ENCODE peak calls at places on chromosomes 6 and 20, in eight cellular contexts. C is upper lobe of right lung; D is adrenal gland; B is activated B cell treated with CpG ODN at 0.5 μM for 24 hours; F is stimulated activated CD8-positive, alpha-beta memory T cell treated with anti-CD3 and anti-CD28 coated beads, Interleukin-4, amount 100 ng/mL, for 1 hour; W is hypothalamus; J is naive thymus-derived CD8-positive, alpha-beta T cell; T is fibroblast of lung. R is an unnamed sample.

GRCh38 chr20:51275181-51275580 is 252.3 kb upstream of the KCNG1 start:
- DNase-seq in B (no peak), D (no peak), C (no peak), W (no peak), J (no peak), T (no peak), F (no peak), R (no peak)

GRCh38 chr20:53845980-53846379 is 224.4 kb downstream of the BCAS1 start:
- DNase-seq in T (no peak), W (no peak), J (no peak), D (no peak), B (no peak), F (no peak), C (no peak), R (no peak)

GRCh38 chr20:63125893-63126601 is 89.9 kb downstream of the YTHDF1 start:
- DNase-seq in D (peak), W (no peak), C (peak), T (no peak), J (no peak), B (no peak), F (no peak), R (no peak)

GRCh38 chr6:51813904-51814303 is 273.5 kb downstream of the PKHD1 start:
- DNase-seq in F (no peak), B (no peak), C (no peak), W (no peak), T (no peak), J (no peak), D (no peak), R (no peak)

GRCh38 chr6:142697912-142698311 is 247.1 kb downstream of the HIVEP2 start:
- DNase-seq in W (no peak), B (no peak), T (no peak), F (no peak), D (no peak), C (no peak), J (no peak), R (no peak)

GRCh38 chr20:36821964-36822437 is 48.4 kb upstream of the DSN1 start:
- DNase-seq in D (no peak), C (no peak), T (no peak), W (no peak), B (no peak), J (no peak), F (no peak), R (no peak)

GRCh38 chr20:5945963-5946362 is 4.4 kb downstream of the TRMT6 start:
- DNase-seq in J (no peak), B (no peak), F (no peak), D (no peak), C (no peak), T (peak), W (no peak), R (no peak)

GRCh38 chr6:26420607-26421235 is 18.6 kb downstream of the BTN3A1 start:
- DNase-seq in J (no peak), F (no peak), T (peak), D (peak), W (no peak), C (no peak), B (no peak), R (no peak)

GRCh38 chr6:53768636-53769035 is 26.2 kb upstream of the LRRC1 start:
- DNase-seq in W (no peak), D (no peak), F (no peak), B (no peak), J (no peak), C (no peak), T (peak), R (no peak)

GRCh38 chr6:39804666-39805065 is 12.5 kb downstream of the DAAM2 start:
- DNase-seq in W (no peak), B (no peak), J (no peak), F (no peak), T (peak), C (no peak), D (no peak), R (no peak)

GRCh38 chr20:53079483-53079810 is 107.3 kb downstream of the TSHZ2 start:
- DNase-seq in J (no peak), W (no peak), D (no peak), B (no peak), C (no peak), T (no peak), F (no peak), R (no peak)

R was measured in nucleus accumbens.